ENCODE peak calls at places on chromosomes 12 and 14, in five cellular contexts. C is foreskin keratinocyte, J is A549, W is HepG2, R is K562. L is an unnamed sample.

GRCh38 chr14:72419226-72419625 is 474.7 kb downstream of the DPF3 start:
- DNase-seq in C (no peak), J (no peak), R (no peak), W (no peak), L (no peak)

GRCh38 chr12:116880213-116880816 is 926 bp downstream of the HRK start:
- DNase-seq in R (no peak), J (no peak), C (peak), W (no peak), L (no peak)

GRCh38 chr12:122888232-122888752 is 7.6 kb downstream of the VPS37B start:
- DNase-seq in C (peak), J (peak), R (no peak), W (peak), L (no peak)

GRCh38 chr14:94129758-94130414 is 482 bp upstream of the IFI27L2 start:
- DNase-seq in W (no peak), C (peak), J (peak), R (peak), L (no peak)

GRCh38 chr14:105059035-105059916 is 6.0 kb downstream of the GPR132 start:
- DNase-seq in W (no peak), C (no peak), R (no peak), J (no peak), L (no peak)

GRCh38 chr12:103538397-103538796 is 42.6 kb upstream of the C12orf42 start:
- DNase-seq in R (no peak), W (no peak), J (no peak), C (peak), L (no peak)

GRCh38 chr12:39623919-39624318 is 4.3 kb upstream of the ABCD2 start:
- DNase-seq in R (no peak), W (no peak), J (no peak), C (peak), L (no peak)

GRCh38 chr14:91607322-91608047 is 97.4 kb upstream of the PPP4R3A start:
- DNase-seq in C (no peak), R (no peak), J (no peak), W (no peak), L (no peak)

GRCh38 chr14:42420071-42420470 is 813.4 kb downstream of the LRFN5 start:
- DNase-seq in R (no peak), J (no peak), C (no peak), W (no peak), L (no peak)

GRCh38 chr12:75047885-75048525 is 161.6 kb downstream of the KCNC2 start:
- DNase-seq in W (no peak), R (no peak), C (no peak), J (no peak), L (no peak)

GRCh38 chr12:104462325-104462724 is 5.6 kb downstream of the CHST11 start:
- DNase-seq in R (no peak), W (no peak), J (no peak), C (no peak), L (no peak)

GRCh38 chr12:47022296-47022695 is 57.1 kb upstream of the PCED1B start:
- DNase-seq in R (no peak), J (no peak), W (no peak), C (peak), L (no peak)

GRCh38 chr14:23518716-23519115 is 32.8 kb downstream of the ZFHX2 start:
- DNase-seq in J (no peak), C (no peak), R (no peak), W (no peak), L (no peak)

GRCh38 chr12:84561362-84561761 is 351.2 kb downstream of the SLC6A15 start:
- DNase-seq in R (no peak), J (no peak), W (no peak), C (no peak), L (no peak)

GRCh38 chr12:120991965-120992364 is 13.6 kb downstream of the HNF1A start:
- DNase-seq in C (no peak), R (no peak), J (no peak), W (no peak), L (no peak)
- H3K27ac ChIP-seq in C (no peak), R (no peak), J (no peak), W (no peak), L (no peak)

GRCh38 chr12:86186449-86186848 is 69.7 kb downstream of the MGAT4C start:
- DNase-seq in J (peak), W (peak), R (no peak), C (peak), L (no peak)
- TF ChIP-seq CTCF in J (no peak), W (no peak), R (no peak), C (peak), L (no peak)

DNA sequence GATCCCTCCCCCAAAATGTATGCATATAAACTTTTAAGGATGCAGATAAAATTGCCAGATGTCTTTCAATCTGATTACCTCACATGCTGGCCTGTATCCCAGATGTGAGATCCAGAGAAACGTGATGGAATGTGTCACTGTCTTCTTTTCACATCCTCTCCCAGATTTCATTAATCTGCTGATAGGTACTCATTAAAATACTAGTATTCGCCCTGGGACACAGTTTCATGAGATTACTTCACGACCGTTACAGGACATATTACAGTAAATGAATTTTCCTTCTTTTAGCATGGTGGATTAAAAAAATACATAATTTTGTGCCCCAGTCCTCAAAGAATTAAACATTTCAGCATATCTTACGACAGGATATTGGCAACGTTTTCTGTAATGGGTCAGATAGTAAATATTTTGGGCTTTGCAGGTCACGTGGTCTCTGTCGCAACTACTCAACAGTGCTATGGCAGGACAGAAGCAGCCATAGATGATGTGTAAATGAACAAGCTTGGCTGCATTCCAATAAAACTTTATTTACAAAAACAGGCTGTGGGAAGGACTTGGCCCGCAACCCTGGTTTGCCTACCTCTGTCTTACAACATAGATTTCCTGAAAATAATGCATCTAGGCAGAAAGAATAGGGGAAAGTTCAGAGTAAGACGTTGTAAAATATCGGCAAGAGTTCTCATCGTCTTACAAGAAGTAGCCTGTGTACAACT is 156.0 kb upstream of the DIO3 start:
- DNase-seq in C (no peak), R (no peak), J (peak), W (no peak), L (no peak)
- H3K27ac ChIP-seq in C (no peak), R (no peak), J (no peak), W (no peak), L (no peak)

GRCh38 chr14:35687335-35687939 is 121.7 kb downstream of the RALGAPA1 start:
- DNase-seq in J (peak), C (peak), R (peak), W (peak), L (no peak)
- TF ChIP-seq CTCF in J (peak), C (peak), R (peak), W (peak), L (no peak)

DNA sequence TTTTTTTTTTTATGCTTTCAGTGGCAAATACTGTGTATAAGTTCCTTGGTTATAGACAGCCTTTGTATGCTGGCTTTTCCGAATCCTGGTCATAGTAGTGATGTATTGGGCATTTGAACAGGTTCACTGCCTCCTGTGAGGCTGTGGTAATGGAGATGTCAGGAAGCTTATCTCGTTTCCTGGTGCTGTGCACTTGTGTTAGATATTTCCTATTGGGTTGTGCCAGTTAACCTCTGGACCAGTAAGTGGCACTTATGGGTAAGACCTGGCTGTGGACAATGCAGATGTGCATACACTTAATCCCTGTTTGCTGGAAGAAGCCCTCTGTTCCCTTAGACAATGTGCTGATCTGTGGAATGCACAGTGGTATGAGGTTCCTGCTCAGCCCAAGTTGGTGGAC is 135.4 kb upstream of the KITLG start:
- DNase-seq in J (no peak), R (no peak), C (no peak), W (no peak), L (no peak)
- H3K27ac ChIP-seq in J (no peak), R (no peak), C (no peak), W (no peak), L (no peak)

L was measured in sigmoid colon.